ENCODE peak calls at places on chromosomes 4 and X, in ten cellular contexts. Y is GM06990, C is H9, A is body of pancreas, N is MM.1S, B is A549, E is endothelial cell, L is astrocyte of the cerebellum, K is upper lobe of right lung, R is osteoblast. G is an unnamed sample.
A peak's percentile ranks its signal among the peaks of the same experiment; 100 is the strongest.

GRCh38 chrX:131262738-131263679 is 26.1 kb downstream of the IGSF1 start:
- DNase-seq in B (peak; percentile 51), K (no peak), Y (no peak), R (peak; percentile 19), C (peak; percentile 69), A (peak; percentile 59), N (peak; percentile 54), E (peak; percentile 55), L (no peak), G (peak; percentile 36)

GRCh38 chr4:184396001-184396400 is 78.3 kb downstream of the IRF2 start:
- DNase-seq in R (no peak), E (no peak), C (no peak), L (peak; percentile 53), K (no peak), B (no peak), Y (peak; percentile 64), N (no peak), A (no peak), G (no peak)

GRCh38 chr4:53267026-53267425 is 98.8 kb downstream of the SCFD2 start:
- DNase-seq in A (no peak), E (no peak), B (no peak), N (no peak), Y (no peak), R (no peak), K (no peak), C (no peak), L (no peak), G (no peak)

GRCh38 chr4:110982486-110982885 is 359.6 kb upstream of the PITX2 start:
- DNase-seq in E (no peak), A (no peak), L (peak; percentile 3), N (no peak), C (no peak), B (no peak), R (no peak), K (no peak), Y (no peak), G (no peak)

GRCh38 chr4:68180858-68181531 is 51.3 kb upstream of the TMPRSS11F start:
- DNase-seq in K (no peak), N (no peak), B (peak; percentile 52), Y (no peak), A (no peak), R (peak; percentile 88), C (no peak), E (no peak), L (no peak), G (no peak)

GRCh38 chr4:159487284-159487747 is 384.4 kb downstream of the RAPGEF2 start:
- DNase-seq in C (peak; percentile 76), B (peak; percentile 67), K (no peak), N (peak; percentile 68), R (no peak), E (peak; percentile 61), Y (peak; percentile 3), L (peak; percentile 78), A (peak; percentile 66), G (peak; percentile 59)

GRCh38 chr4:6461301-6462165 is 10.9 kb downstream of the PPP2R2C start:
- DNase-seq in K (peak; percentile 46), R (no peak), E (no peak), B (no peak), A (no peak), Y (no peak), N (no peak), C (peak; percentile 33), L (no peak), G (no peak)

GRCh38 chrX:7574325-7574724 is 268.6 kb upstream of the VCX start:
- DNase-seq in B (no peak), C (no peak), A (no peak), R (no peak), Y (no peak), N (peak; percentile 24), E (peak; percentile 20), K (no peak), L (no peak), G (no peak)

GRCh38 chrX:48776818-48777439 is 9.5 kb upstream of the GATA1 start:
- DNase-seq in Y (no peak), N (no peak), A (no peak), B (no peak), C (no peak), K (no peak), L (no peak), E (no peak), R (no peak), G (no peak)

GRCh38 chrX:133250184-133251080 is 32.3 kb upstream of the TFDP3 start:
- DNase-seq in L (no peak), Y (no peak), N (no peak), K (no peak), B (no peak), A (no peak), E (no peak), C (no peak), R (no peak), G (no peak)

GRCh38 chr4:84870398-84871163 is 95.9 kb downstream of the WDFY3 start:
- DNase-seq in K (no peak), B (peak; percentile 27), E (peak; percentile 9), R (no peak), C (peak; percentile 70), A (no peak), L (peak; percentile 54), N (no peak), Y (no peak), G (no peak)

GRCh38 chr4:78984593-78984992 is 45.4 kb upstream of the PAQR3 start:
- DNase-seq in B (no peak), L (no peak), R (no peak), C (no peak), N (no peak), A (no peak), Y (no peak), K (no peak), E (no peak), G (no peak)

GRCh38 chrX:102338162-102338561 is 91.2 kb downstream of the NXF2 start:
- DNase-seq in N (no peak), Y (no peak), L (no peak), A (no peak), R (peak; percentile 56), B (no peak), C (no peak), K (no peak), E (no peak), G (no peak)

DNA sequence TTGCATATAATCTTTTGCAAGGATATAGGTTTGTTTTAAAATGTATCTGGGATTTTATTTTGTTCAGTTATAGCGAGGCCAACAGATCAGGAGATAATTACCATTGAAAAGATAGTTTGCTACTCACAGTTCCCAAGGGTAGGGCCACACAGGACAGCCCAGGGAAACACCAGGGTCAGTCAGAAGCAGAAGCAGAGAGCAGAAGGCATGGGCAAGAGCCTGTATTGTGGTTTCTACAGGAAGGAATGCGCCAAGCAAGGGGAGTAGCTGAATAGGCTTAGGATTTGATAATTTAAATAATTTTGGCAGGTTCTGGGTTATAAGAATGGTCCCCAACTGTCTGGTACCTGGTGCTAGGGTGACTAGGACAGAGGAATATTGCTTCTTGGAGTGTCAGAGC is 61.6 kb downstream of the SYNPO2 start:
- DNase-seq in K (no peak), L (no peak), R (no peak), C (no peak), E (no peak), A (no peak), Y (no peak), N (no peak), B (no peak), G (no peak)
- TF ChIP-seq CTCF in K (no peak), L (no peak), R (no peak), C (peak; percentile 14), E (no peak), A (no peak), Y (no peak), N (no peak), B (no peak), G (no peak)

DNA sequence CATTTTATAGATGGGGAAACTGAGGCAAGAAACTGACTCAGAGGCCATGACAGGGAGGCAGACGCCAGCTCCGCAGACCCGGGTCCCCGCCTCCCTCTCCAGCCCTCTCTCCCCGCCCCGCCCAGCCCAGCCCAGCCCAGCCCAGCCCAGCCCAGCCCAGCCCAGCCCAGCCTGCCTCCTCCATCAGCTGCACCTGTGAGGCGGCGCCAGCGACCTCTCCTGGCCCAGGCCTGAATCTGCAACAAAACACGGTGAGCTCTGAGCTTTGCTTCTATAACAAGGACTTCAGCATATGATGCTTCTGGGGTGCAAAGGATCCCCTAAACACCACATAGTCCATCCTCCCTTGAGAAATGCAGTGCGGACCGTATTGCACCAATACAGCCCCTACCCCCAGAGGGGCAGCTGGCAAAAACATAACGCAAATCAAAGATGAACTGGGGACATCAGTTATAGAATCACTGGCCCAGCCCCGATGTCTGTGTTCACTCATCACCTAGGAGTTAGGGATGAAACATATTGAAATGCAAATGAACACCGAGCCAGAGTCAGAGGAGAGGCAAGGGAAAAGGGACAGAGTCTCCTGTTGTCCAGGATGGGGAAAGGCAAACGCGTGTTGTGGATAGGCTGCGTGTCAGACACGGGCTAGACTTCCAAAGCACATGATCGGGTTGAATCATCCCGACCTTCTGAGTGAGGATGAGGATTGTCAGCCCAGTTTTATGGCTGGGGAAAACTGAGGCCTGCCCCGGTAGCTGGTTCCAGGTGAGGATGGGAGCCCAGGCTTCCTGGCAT is 216.1 kb upstream of the PSAPL1 start:
- DNase-seq in C (peak; percentile 85), R (peak; percentile 92), B (no peak), L (no peak), A (no peak), Y (no peak), E (peak; percentile 42), K (peak; percentile 60), N (no peak), G (peak; percentile 68)
- TF ChIP-seq CTCF in C (peak; percentile 57), R (no peak), B (no peak), L (peak; percentile 29), A (no peak), Y (no peak), E (no peak), K (no peak), N (no peak), G (no peak)

DNA sequence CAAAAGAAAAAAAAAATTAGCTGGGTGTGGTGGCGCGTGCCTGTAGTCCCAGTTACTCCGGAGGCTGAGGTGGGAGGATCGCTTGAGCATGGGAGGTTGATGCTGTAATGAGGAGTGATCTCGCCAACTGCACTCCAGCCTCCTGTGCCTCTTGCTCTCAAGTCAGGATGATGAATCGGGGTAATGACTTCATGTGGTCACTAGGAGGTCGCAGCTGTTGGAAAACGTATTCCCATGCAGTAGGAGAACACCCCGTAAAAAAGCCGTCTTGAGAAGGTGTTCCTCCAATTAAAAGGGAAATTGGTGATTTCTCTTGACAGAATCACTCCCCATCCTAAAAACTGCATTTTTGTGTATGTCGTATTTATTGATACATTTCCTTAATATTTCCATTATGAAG is 2.2 kb downstream of the CCNB3 start:
- DNase-seq in K (no peak), E (no peak), R (no peak), C (no peak), Y (no peak), N (no peak), L (no peak), B (peak; percentile 16), A (no peak), G (no peak)
- TF ChIP-seq CTCF in K (no peak), E (no peak), R (no peak), C (peak; percentile 39), Y (no peak), N (no peak), L (no peak), B (no peak), A (no peak), G (no peak)

DNA sequence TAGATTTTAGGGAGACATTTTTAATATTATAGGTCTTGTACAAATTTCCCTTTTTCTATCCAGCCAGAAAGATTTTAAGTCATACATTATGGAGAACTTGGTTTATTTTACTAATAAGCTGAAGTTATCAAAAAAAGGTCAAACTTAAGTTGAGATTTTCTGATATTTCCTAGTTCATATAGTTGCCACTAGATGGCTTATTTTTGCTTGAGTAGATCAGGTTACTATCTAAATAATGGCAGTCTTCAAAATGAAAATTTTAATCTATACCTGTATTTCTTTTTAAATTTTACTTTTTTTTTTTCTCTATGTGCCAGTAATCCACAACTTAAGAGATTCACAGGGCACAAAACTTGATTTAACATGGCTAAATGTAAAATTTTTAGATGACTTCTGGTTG is 52.3 kb downstream of the USP9X start:
- DNase-seq in A (no peak), N (peak; percentile 15), E (no peak), R (no peak), Y (no peak), K (no peak), C (no peak), B (no peak), L (no peak), G (no peak)
- TF ChIP-seq CTCF in A (peak; percentile 12), N (peak; percentile 27), E (peak; percentile 52), R (peak; percentile 57), Y (peak; percentile 36), K (peak; percentile 31), C (peak; percentile 57), B (peak; percentile 38), L (peak; percentile 13), G (peak; percentile 54)